ENCODE peak calls at places on chromosomes 2 and 18, in ten cellular contexts. F, D, S, B, R, W, Q, H, V and N are unnamed samples.

GRCh38 chr18:478679-479078 is 21.8 kb downstream of the COLEC12 start:
- DNase-seq in F (peak; percentile 90), D (no peak), S (no peak), B (no peak), R (no peak), W (no peak), Q (no peak), H (no peak), V (no peak), N (no peak)

GRCh38 chr2:128413014-128413717 is 94.5 kb upstream of the HS6ST1 start:
- DNase-seq in F (no peak), D (no peak), S (no peak), B (no peak), R (no peak), W (peak; percentile 6), Q (no peak), H (no peak), V (no peak), N (no peak)

GRCh38 chr2:86783615-86784339 is 6.9 kb downstream of the CD8A start:
- DNase-seq in F (no peak), D (no peak), S (no peak), B (no peak), R (no peak), W (no peak), Q (no peak), H (peak; percentile 51), V (no peak), N (no peak)

GRCh38 chr2:155982111-155982510 is 350.4 kb downstream of the NR4A2 start:
- DNase-seq in F (no peak), D (no peak), S (no peak), B (no peak), R (no peak), W (no peak), Q (no peak), H (no peak), V (no peak), N (no peak)

GRCh38 chr2:118670868-118671267 is 176.6 kb downstream of the EN1 start:
- DNase-seq in F (peak; percentile 67), D (no peak), S (no peak), B (no peak), R (no peak), W (no peak), Q (no peak), H (no peak), V (no peak), N (no peak)

GRCh38 chr2:181218271-181218935 is 238.0 kb downstream of the UBE2E3 start:
- DNase-seq in F (no peak), D (no peak), S (no peak), B (no peak), R (no peak), W (no peak), Q (no peak), H (no peak), V (no peak), N (no peak)

GRCh38 chr2:173126819-173127218 is 51.2 kb downstream of the MAP3K20 start:
- DNase-seq in F (peak; percentile 29), D (no peak), S (no peak), B (no peak), R (no peak), W (no peak), Q (no peak), H (no peak), V (no peak), N (no peak)

GRCh38 chr2:241279413-241279812 is 36.1 kb downstream of the HDLBP start:
- DNase-seq in F (peak; percentile 41), D (no peak), S (no peak), B (no peak), R (no peak), W (no peak), Q (no peak), H (no peak), V (no peak), N (peak; percentile 33)

GRCh38 chr2:201900362-201900761 is 94.0 kb downstream of the CDK15 start:
- DNase-seq in F (no peak), D (no peak), S (no peak), B (no peak), R (peak; percentile 17), W (no peak), Q (no peak), H (no peak), V (no peak), N (peak; percentile 41)

GRCh38 chr2:217928324-217929293 is 74.2 kb downstream of the TNS1 start:
- DNase-seq in F (no peak), D (no peak), S (no peak), B (no peak), R (peak; percentile 40), W (no peak), Q (no peak), H (no peak), V (no peak), N (no peak)

GRCh38 chr2:84386326-84386995 is 72.6 kb downstream of the SUCLG1 start:
- DNase-seq in F (no peak), D (no peak), S (no peak), B (no peak), R (no peak), W (peak; percentile 43), Q (no peak), H (no peak), V (no peak), N (peak; percentile 84)

GRCh38 chr2:8148260-8148880 is 533.5 kb upstream of the ID2 start:
- DNase-seq in F (peak; percentile 87), D (no peak), S (no peak), B (no peak), R (no peak), W (no peak), Q (no peak), H (no peak), V (peak; percentile 34), N (no peak)

GRCh38 chr2:136424112-136424511 is 306.2 kb upstream of the CXCR4 start:
- DNase-seq in F (no peak), D (no peak), S (no peak), B (no peak), R (no peak), W (no peak), Q (no peak), H (no peak), V (no peak), N (no peak)

GRCh38 chr18:44700652-44701051 is 20.0 kb downstream of the SETBP1 start:
- DNase-seq in F (peak; percentile 50), D (no peak), S (no peak), B (no peak), R (no peak), W (no peak), Q (no peak), H (no peak), V (peak; percentile 34), N (no peak)

GRCh38 chr2:179021258-179021657 is 28.7 kb downstream of the CCDC141 start:
- DNase-seq in F (no peak), D (no peak), S (no peak), B (no peak), R (no peak), W (no peak), Q (no peak), H (no peak), V (no peak), N (no peak)

GRCh38 chr2:40859617-40860016 is 407.7 kb upstream of the SLC8A1 start:
- DNase-seq in F (no peak), D (no peak), S (no peak), B (no peak), R (no peak), W (no peak), Q (no peak), H (no peak), V (no peak), N (no peak)

GRCh38 chr2:221792971-221793670 is 221.0 kb upstream of the EPHA4 start:
- DNase-seq in F (no peak), D (no peak), S (no peak), B (peak; percentile 44), R (no peak), W (no peak), Q (no peak), H (no peak), V (no peak), N (no peak)

GRCh38 chr2:11498543-11499034 is 32.6 kb upstream of the E2F6 start:
- DNase-seq in F (no peak), D (peak; percentile 89), S (peak; percentile 86), B (no peak), R (no peak), W (no peak), Q (no peak), H (peak; percentile 36), V (peak; percentile 73), N (no peak)

GRCh38 chr2:890791-891190 is 59.9 kb upstream of the SNTG2 start:
- DNase-seq in F (no peak), D (no peak), S (no peak), B (no peak), R (no peak), W (no peak), Q (no peak), H (no peak), V (no peak), N (no peak)

GRCh38 chr2:174039551-174040416 is 74.6 kb upstream of the SP3 start:
- DNase-seq in F (peak; percentile 98), D (peak; percentile 94), S (peak; percentile 82), B (peak; percentile 88), R (peak; percentile 79), W (peak; percentile 78), Q (peak; percentile 62), H (peak; percentile 54), V (peak; percentile 90), N (peak; percentile 96)

GRCh38 chr2:45452866-45453265 is 158.2 kb downstream of the SRBD1 start:
- DNase-seq in F (peak; percentile 87), D (no peak), S (no peak), B (no peak), R (no peak), W (no peak), Q (no peak), H (no peak), V (no peak), N (peak; percentile 44)

GRCh38 chr2:232574674-232575403 is 24.4 kb downstream of the EIF4E2 start:
- DNase-seq in F (no peak), D (no peak), S (no peak), B (no peak), R (no peak), W (no peak), Q (no peak), H (no peak), V (no peak), N (no peak)

GRCh38 chr18:34933880-34934689 is 107.1 kb upstream of the MAPRE2 start:
- DNase-seq in F (peak; percentile 12), D (no peak), S (no peak), B (no peak), R (no peak), W (no peak), Q (no peak), H (no peak), V (no peak), N (no peak)

GRCh38 chr2:45987856-45988255 is 309.4 kb upstream of the EPAS1 start:
- DNase-seq in F (no peak), D (no peak), S (no peak), B (no peak), R (no peak), W (no peak), Q (no peak), H (no peak), V (no peak), N (no peak)

GRCh38 chr2:120578576-120579352 is 156.9 kb upstream of the GLI2 start:
- DNase-seq in F (no peak), D (no peak), S (no peak), B (no peak), R (no peak), W (no peak), Q (no peak), H (no peak), V (no peak), N (no peak)

GRCh38 chr2:164782323-164782722 is 59.3 kb downstream of the COBLL1 start:
- DNase-seq in F (peak; percentile 95), D (no peak), S (no peak), B (no peak), R (no peak), W (no peak), Q (no peak), H (no peak), V (no peak), N (peak; percentile 42)

GRCh38 chr18:23487738-23488625 is 15.3 kb upstream of the RMC1 start:
- DNase-seq in F (no peak), D (peak; percentile 28), S (no peak), B (no peak), R (no peak), W (no peak), Q (peak; percentile 21), H (no peak), V (peak; percentile 23), N (no peak)

GRCh38 chr18:27378396-27379094 is 193.4 kb upstream of the CHST9 start:
- DNase-seq in F (peak; percentile 7), D (no peak), S (no peak), B (no peak), R (no peak), W (no peak), Q (no peak), H (no peak), V (no peak), N (no peak)